ENCODE peak calls at places on chromosomes 6 and 20, in eight cellular contexts. W, D, J, Y, E, V, L and M are unnamed samples.
A peak's percentile ranks its signal among the peaks of the same experiment; 100 is the strongest.

GRCh38 chr20:31827059-31827458 is 7.9 kb downstream of the MYLK2 start:
- DNase-seq in W (no peak), D (peak; percentile 26), J (no peak), Y (no peak), E (no peak), V (no peak), L (no peak), M (no peak)

GRCh38 chr20:17469631-17470030 is 61.5 kb downstream of the BFSP1 start:
- DNase-seq in W (no peak), D (no peak), J (no peak), Y (no peak), E (no peak), V (no peak), L (no peak), M (no peak)

GRCh38 chr20:50283370-50283769 is 92.7 kb downstream of the CEBPB start:
- DNase-seq in W (peak; percentile 54), D (no peak), J (no peak), Y (no peak), E (no peak), V (no peak), L (no peak), M (no peak)

GRCh38 chr6:167776906-167777645 is 49.6 kb upstream of the AFDN start:
- DNase-seq in W (no peak), D (no peak), J (no peak), Y (no peak), E (no peak), V (no peak), L (peak; percentile 30), M (no peak)

GRCh38 chr6:150932976-150933375 is 67.5 kb downstream of the MTHFD1L start:
- DNase-seq in W (no peak), D (no peak), J (no peak), Y (no peak), E (no peak), V (no peak), L (no peak), M (no peak)

GRCh38 chr6:107490568-107491058 is 696 bp downstream of the SOBP start:
- DNase-seq in W (peak; percentile 53), D (no peak), J (peak; percentile 18), Y (no peak), E (no peak), V (no peak), L (no peak), M (peak; percentile 44)

GRCh38 chr6:170227996-170228550 is 62.8 kb downstream of the DLL1 start:
- DNase-seq in W (peak; percentile 89), D (peak; percentile 46), J (no peak), Y (no peak), E (no peak), V (no peak), L (no peak), M (no peak)

GRCh38 chr20:42483694-42484303 is 705.9 kb downstream of the PTPRT start:
- DNase-seq in W (no peak), D (no peak), J (peak; percentile 29), Y (no peak), E (no peak), V (peak; percentile 74), L (no peak), M (no peak)

DNA sequence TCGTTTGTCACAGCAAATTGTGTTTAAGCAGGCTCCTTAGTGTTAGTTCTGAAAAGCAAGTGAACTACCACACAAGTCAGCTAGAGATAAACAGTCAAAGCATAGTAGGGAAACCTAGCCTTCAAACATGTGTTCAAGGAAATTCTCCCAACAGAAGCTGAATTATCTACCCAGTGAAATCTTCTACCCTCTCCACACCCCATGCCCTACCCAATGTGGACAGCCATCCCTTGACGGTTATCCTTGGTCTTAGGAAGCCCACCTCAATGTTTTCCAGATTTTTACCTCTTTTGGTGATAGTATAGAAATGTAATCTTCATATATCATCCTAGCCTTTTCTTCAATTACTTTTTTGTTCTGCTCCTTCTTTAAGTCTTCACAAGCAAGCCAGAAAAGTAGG is 21.5 kb upstream of the MTRF1L start:
- DNase-seq in W (no peak), D (no peak), J (no peak), Y (no peak), E (no peak), V (no peak), L (no peak), M (no peak)
- TF ChIP-seq CTCF in W (no peak), D (no peak), J (no peak), Y (no peak), E (no peak), V (no peak), L (no peak), M (no peak)

GRCh38 chr20:55057779-55058415 is 582.5 kb downstream of the DOK5 start:
- DNase-seq in W (no peak), D (no peak), J (no peak), Y (no peak), E (no peak), V (peak; percentile 18), L (peak; percentile 49), M (no peak)
- TF ChIP-seq CTCF in W (no peak), D (peak; percentile 31), J (peak; percentile 61), Y (no peak), E (no peak), V (peak; percentile 44), L (no peak), M (no peak)

GRCh38 chr6:38719358-38719757 is 4.2 kb downstream of the DNAH8 start:
- DNase-seq in W (no peak), D (no peak), J (no peak), Y (no peak), E (no peak), V (no peak), L (no peak), M (no peak)

GRCh38 chr6:38716825-38717224 is 1.7 kb downstream of the DNAH8 start:
- DNase-seq in W (no peak), D (no peak), J (no peak), Y (no peak), E (no peak), V (no peak), L (no peak), M (no peak)

GRCh38 chr6:38722037-38722436 is 6.9 kb downstream of the DNAH8 start:
- DNase-seq in W (no peak), D (no peak), J (no peak), Y (no peak), E (no peak), V (no peak), L (no peak), M (no peak)

GRCh38 chr6:38722727-38723334 is 7.7 kb downstream of the DNAH8 start:
- DNase-seq in W (no peak), D (no peak), J (no peak), Y (no peak), E (no peak), V (no peak), L (no peak), M (no peak)

GRCh38 chr6:38720295-38720694 is 5.2 kb downstream of the DNAH8 start:
- DNase-seq in W (no peak), D (no peak), J (no peak), Y (no peak), E (no peak), V (no peak), L (no peak), M (no peak)
- TF ChIP-seq CTCF in W (no peak), D (peak; percentile 8), J (peak; percentile 22), Y (no peak), E (peak; percentile 27), V (no peak), L (no peak), M (peak; percentile 28)

GRCh38 chr20:33933469-33933909 is 60.2 kb upstream of the RALY start:
- DNase-seq in W (peak; percentile 70), D (peak; percentile 70), J (peak; percentile 35), Y (peak; percentile 66), E (peak; percentile 13), V (peak; percentile 38), L (peak; percentile 74), M (peak; percentile 71)
- TF ChIP-seq CTCF in W (peak; percentile 41), D (peak; percentile 52), J (peak; percentile 50), Y (peak; percentile 30), E (peak; percentile 60), V (no peak), L (no peak), M (peak; percentile 58)

GRCh38 chr6:38065734-38066133 is 246.2 kb downstream of the ZFAND3 start:
- DNase-seq in W (no peak), D (no peak), J (no peak), Y (no peak), E (no peak), V (no peak), L (no peak), M (peak; percentile 12)

GRCh38 chr6:38063973-38064372 is 244.4 kb downstream of the ZFAND3 start:
- DNase-seq in W (no peak), D (no peak), J (no peak), Y (no peak), E (no peak), V (no peak), L (no peak), M (no peak)

GRCh38 chr6:38064431-38064830 is 244.9 kb downstream of the ZFAND3 start:
- DNase-seq in W (no peak), D (no peak), J (no peak), Y (no peak), E (no peak), V (no peak), L (no peak), M (no peak)

GRCh38 chr6:38067263-38067980 is 247.9 kb downstream of the ZFAND3 start:
- DNase-seq in W (no peak), D (no peak), J (no peak), Y (no peak), E (no peak), V (no peak), L (no peak), M (no peak)

DNA sequence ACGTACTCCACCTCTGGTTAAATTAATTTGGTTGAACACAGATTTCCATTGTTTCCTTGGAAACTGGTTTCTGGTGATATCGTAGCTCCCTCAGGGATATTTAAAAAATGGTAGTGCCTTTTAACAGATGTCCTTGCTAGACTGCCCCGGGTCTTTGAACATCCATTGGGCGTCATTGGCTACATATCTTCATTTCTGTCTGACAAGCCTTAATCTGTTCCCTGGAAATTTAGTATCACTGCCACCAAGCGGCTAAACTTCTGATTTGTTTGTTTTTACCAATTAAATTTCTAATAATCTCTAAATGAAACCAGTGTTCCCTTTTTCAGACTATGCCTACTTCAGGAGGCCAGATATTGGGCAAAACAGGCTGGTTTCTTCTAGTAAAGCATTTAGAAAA is 249.3 kb downstream of the ZFAND3 start:
- DNase-seq in W (no peak), D (no peak), J (no peak), Y (no peak), E (no peak), V (no peak), L (no peak), M (no peak)
- TF ChIP-seq CTCF in W (no peak), D (no peak), J (no peak), Y (no peak), E (no peak), V (no peak), L (no peak), M (peak; percentile 11)